ENCODE peak calls at places on chromosomes 13 and 19, in six cellular contexts. One of them, this sample, is unnamed.

GRCh38 chr19:8641908-8642547 is 11.6 kb downstream of the NFILZ start:
- DNase-seq in GM12892: no peak
- DNase-seq in GM12878: no peak
- DNase-seq in H1: no peak
- DNase-seq in HepG2: peak; percentile 71
- DNase-seq in K562: peak; percentile 53
- DNase-seq in this sample: no peak

GRCh38 chr19:28596561-28597071 is 616.3 kb downstream of the UQCRFS1 start:
- DNase-seq in GM12892: no peak
- DNase-seq in GM12878: no peak
- DNase-seq in H1: no peak
- DNase-seq in HepG2: no peak
- DNase-seq in K562: no peak
- DNase-seq in this sample: no peak

GRCh38 chr19:39420769-39421168 is 8.3 kb downstream of the PLEKHG2 start:
- DNase-seq in GM12892: no peak
- DNase-seq in GM12878: no peak
- DNase-seq in H1: no peak
- DNase-seq in HepG2: no peak
- DNase-seq in K562: no peak
- DNase-seq in this sample: no peak

GRCh38 chr19:14369399-14370168 is 11.7 kb upstream of the ADGRE5 start:
- DNase-seq in GM12892: no peak
- DNase-seq in GM12878: no peak
- DNase-seq in H1: no peak
- DNase-seq in HepG2: no peak
- DNase-seq in K562: peak; percentile 30
- DNase-seq in this sample: no peak

GRCh38 chr19:7926021-7926726 is at the start of gene CTXN1:
- DNase-seq in GM12892: peak; percentile 92
- DNase-seq in GM12878: no peak
- DNase-seq in H1: no peak
- DNase-seq in HepG2: no peak
- DNase-seq in K562: peak; percentile 92
- DNase-seq in this sample: peak; percentile 92

GRCh38 chr13:109803822-109804221 is 17.4 kb upstream of the IRS2 start:
- DNase-seq in GM12892: no peak
- DNase-seq in GM12878: no peak
- DNase-seq in H1: no peak
- DNase-seq in HepG2: peak; percentile 20
- DNase-seq in K562: no peak
- DNase-seq in this sample: no peak

GRCh38 chr13:110593430-110594130 is 21.8 kb upstream of the NAXD start:
- DNase-seq in GM12892: peak; percentile 38
- DNase-seq in GM12878: no peak
- DNase-seq in H1: no peak
- DNase-seq in HepG2: peak; percentile 65
- DNase-seq in K562: peak; percentile 61
- DNase-seq in this sample: no peak

GRCh38 chr19:42532881-42533280 is 4.6 kb upstream of the CEACAM1 start:
- DNase-seq in GM12892: no peak
- DNase-seq in GM12878: no peak
- DNase-seq in H1: no peak
- DNase-seq in HepG2: no peak
- DNase-seq in K562: peak; percentile 1
- DNase-seq in this sample: no peak

GRCh38 chr19:35641515-35642151 is at the start of gene ETV2:
- DNase-seq in GM12892: no peak
- DNase-seq in GM12878: no peak
- DNase-seq in H1: no peak
- DNase-seq in HepG2: no peak
- DNase-seq in K562: peak; percentile 83
- DNase-seq in this sample: no peak

GRCh38 chr19:14530005-14530348 is 583 bp downstream of the TECR start:
- DNase-seq in GM12892: no peak
- DNase-seq in GM12878: no peak
- DNase-seq in H1: no peak
- DNase-seq in HepG2: no peak
- DNase-seq in K562: no peak
- DNase-seq in this sample: no peak

GRCh38 chr19:2487780-2488330 is 11.9 kb downstream of the GADD45B start:
- DNase-seq in GM12892: peak; percentile 23
- DNase-seq in GM12878: no peak
- DNase-seq in H1: no peak
- DNase-seq in HepG2: no peak
- DNase-seq in K562: no peak
- DNase-seq in this sample: no peak

GRCh38 chr13:79946556-79946955 is 394.4 kb downstream of the SPRY2 start:
- DNase-seq in GM12892: no peak
- DNase-seq in GM12878: no peak
- DNase-seq in H1: no peak
- DNase-seq in HepG2: no peak
- DNase-seq in K562: no peak
- DNase-seq in this sample: no peak

GRCh38 chr19:33134571-33135041 is 2.7 kb downstream of the WDR88 start:
- DNase-seq in GM12892: no peak
- DNase-seq in GM12878: no peak
- DNase-seq in H1: no peak
- DNase-seq in HepG2: no peak
- DNase-seq in K562: peak; percentile 33
- DNase-seq in this sample: peak; percentile 41

GRCh38 chr13:65926750-65927171 is 1303.4 kb downstream of the PCDH9 start:
- DNase-seq in GM12892: no peak
- DNase-seq in GM12878: no peak
- DNase-seq in H1: peak; percentile 29
- DNase-seq in HepG2: peak; percentile 2
- DNase-seq in K562: peak; percentile 3
- DNase-seq in this sample: no peak

GRCh38 chr19:50239916-50240585 is 36.6 kb downstream of the MYH14 start:
- DNase-seq in GM12892: no peak
- DNase-seq in GM12878: no peak
- DNase-seq in H1: no peak
- DNase-seq in HepG2: no peak
- DNase-seq in K562: no peak
- DNase-seq in this sample: no peak

GRCh38 chr13:93146584-93147292 is 79.9 kb upstream of the GPC6 start:
- DNase-seq in GM12892: no peak
- DNase-seq in GM12878: no peak
- DNase-seq in H1: no peak
- DNase-seq in HepG2: no peak
- DNase-seq in K562: no peak
- DNase-seq in this sample: no peak

GRCh38 chr13:113364933-113365371 is 1.0 kb upstream of the GRTP1 start:
- DNase-seq in GM12892: no peak
- DNase-seq in GM12878: no peak
- DNase-seq in H1: no peak
- DNase-seq in HepG2: no peak
- DNase-seq in K562: no peak
- DNase-seq in this sample: no peak

GRCh38 chr13:75705908-75706307 is 69.8 kb downstream of the LMO7 start:
- DNase-seq in GM12892: no peak
- DNase-seq in GM12878: no peak
- DNase-seq in H1: no peak
- DNase-seq in HepG2: no peak
- DNase-seq in K562: no peak
- DNase-seq in this sample: no peak

GRCh38 chr13:91228083-91228482 is 119.4 kb upstream of the MIR17HG start:
- DNase-seq in GM12892: no peak
- DNase-seq in GM12878: no peak
- DNase-seq in H1: no peak
- DNase-seq in HepG2: no peak
- DNase-seq in K562: no peak
- DNase-seq in this sample: no peak

GRCh38 chr19:52492991-52493470 is 34.4 kb upstream of the ZNF808 start:
- DNase-seq in GM12892: no peak
- DNase-seq in GM12878: no peak
- DNase-seq in H1: peak; percentile 44
- DNase-seq in HepG2: no peak
- DNase-seq in K562: peak; percentile 21
- DNase-seq in this sample: no peak

GRCh38 chr19:41366089-41366488 is 2.1 kb upstream of the B9D2 start:
- DNase-seq in GM12892: no peak
- DNase-seq in GM12878: no peak
- DNase-seq in H1: no peak
- DNase-seq in HepG2: no peak
- DNase-seq in K562: peak; percentile 42
- DNase-seq in this sample: no peak

GRCh38 chr13:20566917-20567755 is at the start of gene IFT88:
- DNase-seq in GM12892: peak; percentile 84
- DNase-seq in GM12878: peak; percentile 48
- DNase-seq in H1: peak; percentile 19
- DNase-seq in HepG2: peak; percentile 81
- DNase-seq in K562: peak; percentile 88
- DNase-seq in this sample: peak; percentile 81
- TF ChIP-seq POLR2A in GM12892: peak; percentile 63
- TF ChIP-seq POLR2A in GM12878: peak; percentile 89
- TF ChIP-seq POLR2A in H1: peak; percentile 63
- TF ChIP-seq POLR2A in HepG2: peak; percentile 84
- TF ChIP-seq POLR2A in K562: peak; percentile 70
- TF ChIP-seq POLR2A in this sample: peak; percentile 49

GRCh38 chr19:34176581-34176980 is 4.3 kb downstream of the LSM14A start:
- DNase-seq in GM12892: no peak
- DNase-seq in GM12878: no peak
- DNase-seq in H1: no peak
- DNase-seq in HepG2: no peak
- DNase-seq in K562: no peak
- DNase-seq in this sample: no peak
- TF ChIP-seq TAF1 in GM12892: no peak
- TF ChIP-seq TAF1 in GM12878: no peak
- TF ChIP-seq TAF1 in H1: no peak
- TF ChIP-seq TAF1 in HepG2: no peak
- TF ChIP-seq TAF1 in K562: no peak
- TF ChIP-seq TAF1 in this sample: no peak

DNA sequence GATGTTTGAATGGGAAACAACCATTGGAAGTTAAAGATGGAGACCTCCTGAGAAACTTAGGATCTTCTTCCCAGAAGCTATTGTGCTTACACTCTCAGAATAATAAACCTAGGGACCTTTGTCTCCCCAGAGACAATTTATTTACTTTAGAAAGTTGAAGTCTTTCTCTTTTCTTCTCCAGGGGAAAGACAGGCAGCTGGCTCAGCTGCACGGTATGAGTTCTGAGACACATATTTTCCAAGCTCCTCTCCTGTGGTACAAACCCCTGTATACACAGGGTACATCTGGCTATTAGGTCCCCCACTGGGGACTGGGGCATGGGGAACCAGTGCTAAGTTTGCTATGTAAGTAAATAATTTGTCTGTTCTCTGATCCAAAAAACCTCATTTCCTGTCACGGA is 67.5 kb upstream of the POSTN start:
- DNase-seq in GM12892: no peak
- DNase-seq in GM12878: no peak
- DNase-seq in H1: no peak
- DNase-seq in HepG2: no peak
- DNase-seq in K562: no peak
- DNase-seq in this sample: no peak
- TF ChIP-seq POLR2A in GM12892: no peak
- TF ChIP-seq POLR2A in GM12878: no peak
- TF ChIP-seq POLR2A in H1: no peak
- TF ChIP-seq POLR2A in HepG2: no peak
- TF ChIP-seq POLR2A in K562: no peak
- TF ChIP-seq POLR2A in this sample: no peak

DNA sequence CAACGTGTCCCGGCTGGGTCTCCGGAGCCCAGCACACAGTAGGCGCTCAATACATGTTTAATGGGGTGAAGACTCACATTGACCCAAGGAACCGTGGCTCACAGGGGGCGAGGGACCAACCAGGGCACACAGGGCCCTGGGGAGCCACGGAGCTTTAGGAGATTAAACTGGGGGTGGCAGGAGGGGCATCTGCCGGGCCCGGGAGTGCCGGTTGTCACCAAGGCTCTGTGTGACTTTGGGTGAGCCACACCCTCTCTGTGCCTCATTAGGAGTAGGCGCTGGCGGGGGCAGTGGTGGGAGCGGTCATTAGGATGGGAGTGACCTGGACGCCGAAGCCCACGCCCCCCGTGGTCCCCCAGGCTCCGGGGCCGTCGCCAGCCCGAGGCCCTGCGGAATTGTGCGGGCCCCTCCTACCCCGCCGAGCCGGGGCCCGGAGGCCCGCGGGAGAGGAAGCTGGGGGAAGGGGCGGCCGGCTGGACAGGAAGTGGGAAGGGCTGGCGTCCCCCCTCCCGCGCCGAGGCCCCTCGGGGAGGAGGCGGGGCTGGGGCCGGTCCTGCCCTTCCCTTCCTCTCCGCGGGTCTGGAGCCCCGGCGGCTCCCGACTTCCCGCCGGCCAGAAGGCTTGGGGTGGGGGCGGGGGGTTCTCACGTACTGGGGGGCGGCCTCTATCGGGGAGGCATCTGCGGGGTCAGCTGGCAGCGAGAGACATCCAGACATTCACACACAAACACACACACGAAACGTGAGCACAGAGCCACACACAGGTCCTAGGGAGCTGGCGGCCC is 1.8 kb upstream of the SSBP4 start:
- DNase-seq in GM12892: no peak
- DNase-seq in GM12878: no peak
- DNase-seq in H1: no peak
- DNase-seq in HepG2: peak; percentile 63
- DNase-seq in K562: peak; percentile 90
- DNase-seq in this sample: no peak
- TF ChIP-seq TAF1 in GM12892: no peak
- TF ChIP-seq TAF1 in GM12878: no peak
- TF ChIP-seq TAF1 in H1: no peak
- TF ChIP-seq TAF1 in HepG2: no peak
- TF ChIP-seq TAF1 in K562: peak; percentile 74
- TF ChIP-seq TAF1 in this sample: no peak

DNA sequence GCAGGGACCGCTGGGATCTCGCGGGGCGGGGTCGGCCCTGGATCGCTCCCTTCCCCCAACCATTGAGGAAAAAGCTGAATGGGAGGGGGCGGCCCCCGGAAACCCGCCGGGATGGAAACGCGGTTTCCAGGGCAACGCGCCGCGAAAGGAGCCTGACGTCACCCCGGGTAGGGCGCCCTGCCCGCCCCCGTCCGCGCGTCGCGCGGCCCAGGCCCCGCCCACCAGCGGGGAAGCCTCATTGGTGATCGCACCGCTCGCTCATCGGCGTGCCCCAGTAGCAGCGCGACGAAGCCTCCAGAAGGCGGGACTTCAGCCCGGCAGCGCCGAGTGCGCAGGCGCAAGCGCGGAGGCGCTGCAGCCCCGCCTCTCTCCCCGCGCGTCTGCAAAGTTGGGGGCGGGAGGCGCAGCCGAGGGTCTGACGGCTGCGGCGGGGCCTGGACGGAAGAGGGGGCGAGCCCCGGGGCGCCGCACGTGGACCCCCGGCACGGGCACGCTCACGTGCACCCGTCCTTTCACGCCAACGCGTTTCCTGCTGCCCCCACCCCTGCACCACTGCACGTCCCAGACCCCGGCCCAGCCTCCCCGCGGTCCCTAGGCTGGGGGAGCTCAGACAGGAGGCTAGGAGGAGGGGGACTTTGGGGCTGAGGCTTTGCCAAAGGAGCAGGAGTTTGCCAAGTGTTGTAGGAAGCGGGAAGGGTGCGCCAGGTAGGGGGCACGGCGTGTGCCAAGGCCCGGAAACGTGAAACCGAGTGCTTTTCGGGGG is 8.2 kb upstream of the CIRBP start:
- DNase-seq in GM12892: peak; percentile 98
- DNase-seq in GM12878: peak; percentile 85
- DNase-seq in H1: peak; percentile 93
- DNase-seq in HepG2: peak; percentile 88
- DNase-seq in K562: peak; percentile 96
- DNase-seq in this sample: peak; percentile 96
- TF ChIP-seq POLR2A in GM12892: no peak
- TF ChIP-seq POLR2A in GM12878: peak; percentile 39
- TF ChIP-seq POLR2A in H1: no peak
- TF ChIP-seq POLR2A in HepG2: no peak
- TF ChIP-seq POLR2A in K562: no peak
- TF ChIP-seq POLR2A in this sample: no peak